ENCODE peak calls at places on chromosomes 16 and 17, in four cellular contexts. One of them, this sample, is unnamed.

GRCh38 chr16:87431926-87432325 is 39.8 kb downstream of the MAP1LC3B start:
- DNase-seq in IMR-90: peak; percentile 94
- DNase-seq in K562: no peak
- DNase-seq in GM12878: no peak
- DNase-seq in this sample: no peak

GRCh38 chr16:80825365-80825758 is 21.0 kb upstream of the CDYL2 start:
- DNase-seq in IMR-90: no peak
- DNase-seq in K562: no peak
- DNase-seq in GM12878: no peak
- DNase-seq in this sample: no peak

GRCh38 chr16:53372942-53373871 is 61.1 kb upstream of the RBL2 start:
- DNase-seq in IMR-90: no peak
- DNase-seq in K562: peak; percentile 28
- DNase-seq in GM12878: no peak
- DNase-seq in this sample: peak; percentile 87

GRCh38 chr17:82216301-82217119 is 3.9 kb upstream of the CCDC57 start:
- DNase-seq in IMR-90: peak; percentile 81
- DNase-seq in K562: no peak
- DNase-seq in GM12878: peak; percentile 59
- DNase-seq in this sample: no peak

GRCh38 chr17:19470529-19471261 is 59.7 kb downstream of the RNF112 start:
- DNase-seq in IMR-90: peak; percentile 56
- DNase-seq in K562: no peak
- DNase-seq in GM12878: no peak
- DNase-seq in this sample: peak; percentile 63

GRCh38 chr17:44345497-44346026 is 460 bp downstream of the GRN start:
- DNase-seq in IMR-90: peak; percentile 59
- DNase-seq in K562: peak; percentile 64
- DNase-seq in GM12878: no peak
- DNase-seq in this sample: peak; percentile 83

GRCh38 chr17:45073414-45074070 is 12.4 kb downstream of the NMT1 start:
- DNase-seq in IMR-90: peak; percentile 97
- DNase-seq in K562: no peak
- DNase-seq in GM12878: no peak
- DNase-seq in this sample: no peak

GRCh38 chr16:3503513-3503912 is 2.7 kb downstream of the CLUAP1 start:
- DNase-seq in IMR-90: no peak
- DNase-seq in K562: no peak
- DNase-seq in GM12878: no peak
- DNase-seq in this sample: no peak

GRCh38 chr17:12667299-12667958 is 1.7 kb downstream of the MYOCD start:
- DNase-seq in IMR-90: peak; percentile 89
- DNase-seq in K562: no peak
- DNase-seq in GM12878: no peak
- DNase-seq in this sample: peak; percentile 52

GRCh38 chr16:82439678-82440293 is 187.0 kb upstream of the CDH13 start:
- DNase-seq in IMR-90: peak; percentile 4
- DNase-seq in K562: peak; percentile 16
- DNase-seq in GM12878: no peak
- DNase-seq in this sample: no peak

GRCh38 chr17:71330099-71330375 is 790.8 kb upstream of the SOX9 start:
- DNase-seq in IMR-90: no peak
- DNase-seq in K562: no peak
- DNase-seq in GM12878: no peak
- DNase-seq in this sample: no peak

GRCh38 chr17:77494664-77495435 is 354.1 kb downstream of the SEC14L1 start:
- DNase-seq in IMR-90: peak; percentile 68
- DNase-seq in K562: peak; percentile 84
- DNase-seq in GM12878: no peak
- DNase-seq in this sample: peak; percentile 91

GRCh38 chr17:2275722-2276121 is 27.9 kb downstream of the SMG6 start:
- DNase-seq in IMR-90: no peak
- DNase-seq in K562: no peak
- DNase-seq in GM12878: no peak
- DNase-seq in this sample: no peak

GRCh38 chr16:15916323-15916722 is 27.9 kb upstream of the CEP20 start:
- DNase-seq in IMR-90: no peak
- DNase-seq in K562: no peak
- DNase-seq in GM12878: no peak
- DNase-seq in this sample: no peak

GRCh38 chr17:5034063-5034462 is 1.2 kb downstream of the SLC52A1 start:
- DNase-seq in IMR-90: no peak
- DNase-seq in K562: no peak
- DNase-seq in GM12878: no peak
- DNase-seq in this sample: no peak

GRCh38 chr16:87435399-87436224 is 43.5 kb downstream of the MAP1LC3B start:
- DNase-seq in IMR-90: peak; percentile 97
- DNase-seq in K562: no peak
- DNase-seq in GM12878: no peak
- DNase-seq in this sample: no peak

GRCh38 chr16:65838001-65838400 is 528.5 kb upstream of the CDH5 start:
- DNase-seq in IMR-90: no peak
- DNase-seq in K562: no peak
- DNase-seq in GM12878: no peak
- DNase-seq in this sample: no peak

GRCh38 chr16:27642753-27643152 is 92.8 kb downstream of the KATNIP start:
- DNase-seq in IMR-90: peak; percentile 21
- DNase-seq in K562: peak; percentile 44
- DNase-seq in GM12878: no peak
- DNase-seq in this sample: no peak

GRCh38 chr16:17647879-17648649 is 177.3 kb upstream of the XYLT1 start:
- DNase-seq in IMR-90: no peak
- DNase-seq in K562: no peak
- DNase-seq in GM12878: no peak
- DNase-seq in this sample: no peak

GRCh38 chr17:45175759-45176140 is 14.1 kb downstream of the HEXIM2 start:
- DNase-seq in IMR-90: no peak
- DNase-seq in K562: peak; percentile 4
- DNase-seq in GM12878: no peak
- DNase-seq in this sample: no peak

GRCh38 chr16:456891-457483 is 31.5 kb downstream of the RAB11FIP3 start:
- DNase-seq in IMR-90: peak; percentile 56
- DNase-seq in K562: peak; percentile 67
- DNase-seq in GM12878: no peak
- DNase-seq in this sample: no peak

GRCh38 chr17:59785091-59785799 is 77.8 kb downstream of the VMP1 start:
- DNase-seq in IMR-90: no peak
- DNase-seq in K562: no peak
- DNase-seq in GM12878: no peak
- DNase-seq in this sample: no peak

GRCh38 chr16:10926094-10926493 is 16.2 kb downstream of the DEXI start:
- DNase-seq in IMR-90: no peak
- DNase-seq in K562: no peak
- DNase-seq in GM12878: no peak
- DNase-seq in this sample: no peak

GRCh38 chr17:4331614-4332013 is 34.9 kb downstream of the UBE2G1 start:
- DNase-seq in IMR-90: no peak
- DNase-seq in K562: peak; percentile 15
- DNase-seq in GM12878: no peak
- DNase-seq in this sample: no peak

GRCh38 chr17:4899341-4900230 is at the start of gene C17orf107:
- DNase-seq in IMR-90: peak; percentile 79
- DNase-seq in K562: no peak
- DNase-seq in GM12878: no peak
- DNase-seq in this sample: no peak

GRCh38 chr16:80948886-80949502 is 57.7 kb downstream of the CMC2 start:
- DNase-seq in IMR-90: peak; percentile 20
- DNase-seq in K562: peak; percentile 67
- DNase-seq in GM12878: no peak
- DNase-seq in this sample: no peak

GRCh38 chr16:3645504-3646347 is 8.8 kb upstream of the DNASE1 start:
- DNase-seq in IMR-90: peak; percentile 73
- DNase-seq in K562: peak; percentile 13
- DNase-seq in GM12878: no peak
- DNase-seq in this sample: peak; percentile 39

GRCh38 chr17:37518816-37519215 is 29.1 kb downstream of the DUSP14 start:
- DNase-seq in IMR-90: no peak
- DNase-seq in K562: no peak
- DNase-seq in GM12878: no peak
- DNase-seq in this sample: no peak

GRCh38 chr16:16155234-16155633 is 68.1 kb downstream of the ABCC6 start:
- DNase-seq in IMR-90: no peak
- DNase-seq in K562: no peak
- DNase-seq in GM12878: no peak
- DNase-seq in this sample: no peak

GRCh38 chr17:55730808-55731207 is 8.1 kb upstream of the TMEM100 start:
- DNase-seq in IMR-90: no peak
- DNase-seq in K562: no peak
- DNase-seq in GM12878: no peak
- DNase-seq in this sample: no peak

GRCh38 chr17:55731586-55732250 is 9.1 kb upstream of the TMEM100 start:
- DNase-seq in IMR-90: peak; percentile 36
- DNase-seq in K562: no peak
- DNase-seq in GM12878: no peak
- DNase-seq in this sample: no peak

GRCh38 chr17:55735784-55736405 is 13.2 kb upstream of the TMEM100 start:
- DNase-seq in IMR-90: peak; percentile 62
- DNase-seq in K562: peak; percentile 27
- DNase-seq in GM12878: no peak
- DNase-seq in this sample: no peak

GRCh38 chr17:55737976-55738501 is 12.8 kb upstream of the PCTP start:
- DNase-seq in IMR-90: no peak
- DNase-seq in K562: peak; percentile 58
- DNase-seq in GM12878: no peak
- DNase-seq in this sample: no peak

DNA sequence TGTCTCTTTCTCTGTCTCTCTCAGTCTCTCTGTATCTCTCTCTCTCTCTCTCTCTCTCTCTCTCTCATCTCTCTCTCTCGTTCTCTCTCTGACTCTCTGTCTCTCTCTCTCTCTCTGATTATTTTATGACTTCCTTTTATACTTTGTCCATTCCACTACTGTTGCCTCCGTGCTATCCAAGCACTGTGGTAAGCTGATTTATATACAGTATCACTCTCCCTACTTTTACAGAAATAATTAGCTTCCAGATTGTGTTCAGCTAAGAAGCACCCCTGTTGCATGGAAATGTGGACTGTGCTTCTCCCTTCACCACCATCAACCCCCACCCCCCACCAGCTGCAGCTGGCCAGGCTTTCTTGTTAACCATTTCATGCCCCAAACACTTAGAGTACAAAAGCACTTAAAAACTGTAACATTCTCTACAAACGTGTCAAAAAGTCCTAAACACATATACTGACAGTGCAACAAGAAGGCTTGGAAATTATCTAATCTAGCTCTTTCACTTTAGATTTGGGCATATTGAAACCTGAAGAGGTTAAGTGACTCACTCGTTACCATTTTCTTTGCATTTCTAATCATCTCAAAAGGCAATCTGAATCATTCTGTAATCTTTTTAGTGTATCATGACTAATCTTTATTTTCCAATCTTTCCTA is 11.6 kb upstream of the TMEM100 start:
- DNase-seq in IMR-90: peak; percentile 66
- DNase-seq in K562: no peak
- DNase-seq in GM12878: no peak
- DNase-seq in this sample: no peak
- TF ChIP-seq CHD1 in IMR-90: no peak
- TF ChIP-seq CHD1 in K562: no peak
- TF ChIP-seq CHD1 in GM12878: no peak
- TF ChIP-seq CHD1 in this sample: no peak

GRCh38 chr17:27423651-27424050 is 32.6 kb upstream of the KSR1 start:
- DNase-seq in IMR-90: peak; percentile 51
- DNase-seq in K562: no peak
- DNase-seq in GM12878: no peak
- DNase-seq in this sample: no peak
- TF ChIP-seq CHD1 in IMR-90: no peak
- TF ChIP-seq CHD1 in K562: no peak
- TF ChIP-seq CHD1 in GM12878: no peak
- TF ChIP-seq CHD1 in this sample: no peak

DNA sequence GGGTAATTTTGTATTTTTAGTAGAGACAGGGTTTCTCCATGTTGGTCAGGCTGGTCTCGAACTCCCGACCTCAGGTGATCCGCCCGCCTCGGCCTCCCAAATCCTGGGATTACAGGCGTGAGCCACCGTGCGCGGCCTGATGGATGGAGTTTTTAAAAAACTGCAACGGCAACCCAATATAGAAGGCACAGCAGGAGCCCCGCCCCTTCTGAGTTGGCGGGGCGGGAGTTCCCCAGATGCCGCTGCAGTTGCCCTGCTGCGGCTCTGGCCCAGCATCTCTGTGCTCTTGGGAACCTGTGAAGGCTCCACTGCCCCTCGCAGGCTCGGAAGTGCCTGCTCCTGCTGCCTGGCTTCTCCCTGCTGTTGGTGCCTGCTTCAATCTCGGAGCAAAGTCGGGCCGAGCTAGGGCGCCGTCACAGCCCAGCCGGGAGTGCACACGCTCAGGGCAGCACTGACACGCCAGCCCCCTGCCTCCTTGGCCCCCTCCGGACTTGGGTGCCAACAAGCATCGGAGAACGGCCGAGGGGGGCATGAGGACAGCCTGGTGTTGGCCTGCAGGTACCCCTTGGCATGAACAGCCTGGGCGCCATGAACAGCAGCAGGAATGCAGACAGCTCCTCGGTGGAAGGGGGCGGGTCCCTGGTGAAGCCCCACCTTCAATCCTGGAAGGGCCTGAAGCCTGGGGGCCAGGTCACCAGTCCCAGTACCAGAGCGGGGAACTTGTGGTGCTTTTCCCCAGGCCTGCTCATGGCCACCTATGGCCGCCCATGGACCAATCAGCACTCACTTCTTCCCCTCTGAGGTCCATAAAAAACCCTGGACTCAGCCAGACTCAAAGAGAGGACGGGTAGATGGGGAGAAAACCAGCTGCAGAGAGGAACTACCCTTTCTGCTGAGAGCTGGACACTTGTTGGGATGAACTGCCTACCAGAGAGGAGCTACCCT is 2.3 kb upstream of the NT5M start:
- DNase-seq in IMR-90: peak; percentile 51
- DNase-seq in K562: no peak
- DNase-seq in GM12878: no peak
- DNase-seq in this sample: peak; percentile 93
- TF ChIP-seq CHD1 in IMR-90: no peak
- TF ChIP-seq CHD1 in K562: no peak
- TF ChIP-seq CHD1 in GM12878: no peak
- TF ChIP-seq CHD1 in this sample: no peak

GRCh38 chr17:80724723-80725388 is 180.2 kb downstream of the RPTOR start:
- DNase-seq in IMR-90: peak; percentile 68
- DNase-seq in K562: no peak
- DNase-seq in GM12878: no peak
- DNase-seq in this sample: no peak
- TF ChIP-seq CHD1 in IMR-90: no peak
- TF ChIP-seq CHD1 in K562: no peak
- TF ChIP-seq CHD1 in GM12878: no peak
- TF ChIP-seq CHD1 in this sample: no peak